ENCODE peak calls at places on chromosomes 16 and 17, in ten cellular contexts. P is EH; A is fibroblast of pulmonary artery; S is iris pigment epithelial cell; N is endothelial cell; F is stimulated activated CD4-positive, alpha-beta T cell treated with anti-CD3 and anti-CD28 coated beads, Interleukin-2, amount 100 ng/mL, for 4 hours; Q is NCI-H524; J is NCI-H69; X is ACHN; W is mesenchymal stem cell. V is an unnamed sample.

GRCh38 chr17:41917957-41918391 is 777 bp downstream of the ACLY start:
- DNase-seq in S (peak; percentile 28), F (no peak), W (peak; percentile 44), Q (peak; percentile 99), J (peak; percentile 95), X (peak; percentile 54), N (peak; percentile 34), A (peak; percentile 39), P (peak; percentile 56), V (peak; percentile 9)

GRCh38 chr17:29251969-29252866 is 5.6 kb downstream of the CRYBA1 start:
- DNase-seq in N (no peak), W (peak; percentile 75), F (no peak), P (peak; percentile 44), S (peak; percentile 63), X (peak; percentile 56), A (peak; percentile 63), J (peak; percentile 27), Q (peak; percentile 89), V (peak; percentile 51)

GRCh38 chr16:88999457-89000206 is 22.6 kb upstream of the CBFA2T3 start:
- DNase-seq in N (no peak), S (no peak), W (no peak), X (no peak), J (peak; percentile 1), F (peak; percentile 40), P (no peak), A (no peak), Q (no peak), V (no peak)

GRCh38 chr16:75238132-75238852 is 13.1 kb downstream of the BCAR1 start:
- DNase-seq in S (peak; percentile 90), P (peak; percentile 95), A (peak; percentile 85), N (no peak), W (peak; percentile 86), Q (peak; percentile 35), F (no peak), X (no peak), J (peak; percentile 50), V (peak; percentile 50)

GRCh38 chr16:52843386-52843785 is 209.3 kb downstream of the CHD9NB start:
- DNase-seq in W (no peak), P (no peak), J (no peak), A (no peak), Q (no peak), S (no peak), F (no peak), N (no peak), X (no peak), V (peak; percentile 15)

GRCh38 chr17:34318474-34318873 is 761 bp upstream of the CCL8 start:
- DNase-seq in J (peak; percentile 24), Q (peak; percentile 0), S (no peak), A (no peak), W (no peak), N (no peak), X (peak; percentile 9), F (no peak), P (no peak), V (peak; percentile 56)

GRCh38 chr16:8720080-8720966 is 45.9 kb downstream of the ABAT start:
- DNase-seq in X (peak; percentile 37), W (no peak), S (no peak), N (peak; percentile 18), A (no peak), F (no peak), Q (peak; percentile 100), J (peak; percentile 73), P (no peak), V (no peak)

GRCh38 chr17:40122466-40122943 is 734 bp downstream of the MSL1 start:
- DNase-seq in P (peak; percentile 61), F (no peak), J (peak; percentile 61), N (peak; percentile 61), W (peak; percentile 68), Q (peak; percentile 38), X (peak; percentile 65), A (no peak), S (peak; percentile 65), V (no peak)

GRCh38 chr16:82641336-82641984 is 14.7 kb downstream of the CDH13 start:
- DNase-seq in F (no peak), S (peak; percentile 68), Q (peak; percentile 48), J (peak; percentile 17), N (no peak), W (peak; percentile 29), P (peak; percentile 52), X (peak; percentile 69), A (peak; percentile 72), V (peak; percentile 67)

GRCh38 chr16:79717324-79717848 is 116.8 kb upstream of the MAF start:
- DNase-seq in P (no peak), Q (no peak), S (no peak), A (no peak), W (peak; percentile 22), X (no peak), N (no peak), F (no peak), J (no peak), V (no peak)

GRCh38 chr16:10107081-10107480 is 75.1 kb downstream of the GRIN2A start:
- DNase-seq in F (no peak), P (no peak), X (no peak), W (peak; percentile 43), J (no peak), N (no peak), A (no peak), Q (no peak), S (no peak), V (no peak)

GRCh38 chr16:60979119-60979518 is 1057.1 kb downstream of the CDH8 start:
- DNase-seq in N (no peak), A (no peak), J (no peak), P (no peak), F (no peak), X (no peak), W (no peak), Q (no peak), S (no peak), V (no peak)

GRCh38 chr17:6597727-6598126 is 41.4 kb upstream of the PITPNM3 start:
- DNase-seq in P (no peak), W (no peak), S (no peak), A (no peak), J (no peak), F (no peak), N (no peak), X (no peak), Q (no peak), V (no peak)

GRCh38 chr16:21033707-21034106 is 116.9 kb downstream of the DNAH3 start:
- DNase-seq in X (no peak), N (no peak), W (no peak), A (no peak), Q (no peak), F (no peak), S (no peak), P (peak; percentile 16), J (peak; percentile 41), V (peak; percentile 21)

GRCh38 chr17:67615011-67615561 is 102.7 kb upstream of the NOL11 start:
- DNase-seq in W (no peak), P (no peak), F (no peak), Q (peak; percentile 91), N (no peak), A (peak; percentile 52), S (no peak), J (peak; percentile 57), X (no peak), V (no peak)

GRCh38 chr16:47461598-47462266 is 601 bp downstream of the PHKB start:
- DNase-seq in W (peak; percentile 69), A (peak; percentile 59), Q (peak; percentile 28), F (no peak), N (peak; percentile 54), J (peak; percentile 59), S (peak; percentile 57), X (peak; percentile 65), P (peak; percentile 59), V (peak; percentile 60)

GRCh38 chr16:53892155-53892554 is 188.2 kb downstream of the FTO start:
- DNase-seq in X (peak; percentile 64), Q (peak; percentile 67), A (peak; percentile 86), S (peak; percentile 70), J (peak; percentile 61), F (peak; percentile 5), N (peak; percentile 70), P (peak; percentile 74), W (peak; percentile 77), V (peak; percentile 76)

GRCh38 chr17:49968380-49969133 is 433 bp upstream of the DLX4 start:
- DNase-seq in S (peak; percentile 64), Q (peak; percentile 93), X (peak; percentile 85), F (peak; percentile 62), P (peak; percentile 71), W (peak; percentile 80), A (peak; percentile 79), J (peak; percentile 95), N (peak; percentile 68), V (peak; percentile 78)

GRCh38 chr16:50644730-50645129 is 36.4 kb downstream of the SNX20 start:
- DNase-seq in Q (peak; percentile 56), S (peak; percentile 29), F (peak; percentile 20), J (peak; percentile 23), X (peak; percentile 15), N (no peak), A (peak; percentile 23), P (peak; percentile 48), W (no peak), V (peak; percentile 43)

GRCh38 chr17:40451420-40451819 is 8.2 kb downstream of the IGFBP4 start:
- DNase-seq in S (peak; percentile 56), J (no peak), F (no peak), Q (no peak), A (peak; percentile 95), P (peak; percentile 89), W (peak; percentile 72), X (no peak), N (no peak), V (no peak)

GRCh38 chr17:58005031-58005727 is 1.9 kb downstream of the SRSF1 start:
- DNase-seq in J (peak; percentile 39), N (no peak), Q (peak; percentile 41), P (peak; percentile 48), X (no peak), W (no peak), S (no peak), A (no peak), F (no peak), V (peak; percentile 43)

GRCh38 chr16:31696968-31697743 is 169.5 kb downstream of the AHSP start:
- DNase-seq in F (no peak), X (peak; percentile 74), S (peak; percentile 63), N (no peak), J (peak; percentile 56), Q (peak; percentile 41), W (peak; percentile 41), A (peak; percentile 66), P (peak; percentile 52), V (peak; percentile 63)

GRCh38 chr17:5943232-5943631 is 126.9 kb upstream of the WSCD1 start:
- DNase-seq in A (no peak), P (no peak), Q (no peak), S (no peak), X (no peak), J (no peak), F (no peak), W (no peak), N (no peak), V (no peak)

GRCh38 chr17:16141685-16142084 is 73.6 kb downstream of the NCOR1 start:
- DNase-seq in F (no peak), N (no peak), A (no peak), J (no peak), W (no peak), Q (no peak), P (no peak), S (no peak), X (peak; percentile 5), V (no peak)

GRCh38 chr17:4858880-4859260 is 25.7 kb downstream of the MINK1 start:
- DNase-seq in P (peak; percentile 67), Q (no peak), J (no peak), N (no peak), X (peak; percentile 62), S (peak; percentile 37), F (no peak), W (no peak), A (peak; percentile 42), V (no peak)

GRCh38 chr17:3754458-3755334 is 31.0 kb downstream of the HASPIN start:
- DNase-seq in F (peak; percentile 56), Q (no peak), A (no peak), N (peak; percentile 58), X (peak; percentile 29), P (no peak), S (no peak), W (no peak), J (peak; percentile 97), V (no peak)

GRCh38 chr16:4315185-4316102 is at the start of gene GLIS2:
- DNase-seq in S (peak; percentile 80), Q (peak; percentile 68), N (peak; percentile 33), W (peak; percentile 89), P (peak; percentile 85), J (peak; percentile 87), X (peak; percentile 91), F (no peak), A (peak; percentile 85), V (peak; percentile 16)

GRCh38 chr17:61815863-61816523 is 47.3 kb downstream of the BRIP1 start:
- DNase-seq in P (no peak), Q (no peak), W (no peak), X (no peak), J (peak; percentile 92), N (no peak), S (no peak), A (no peak), F (no peak), V (no peak)